ENCODE peak calls at places on chromosomes 11 and 22, in five cellular contexts. W is H9, K is H1, A is neuronal stem cell, D is trophoblast cell. U is an unnamed sample.

GRCh38 chr11:24060125-24060524 is 436.7 kb upstream of the LUZP2 start:
- DNase-seq in W (no peak), K (no peak), A (no peak), D (no peak), U (no peak)

GRCh38 chr11:121829159-121829643 is 286.8 kb downstream of the BLID start:
- DNase-seq in W (no peak), K (no peak), A (no peak), D (peak), U (peak)

GRCh38 chr11:296206-296975 is 2.9 kb downstream of the IFITM5 start:
- DNase-seq in W (no peak), K (no peak), A (no peak), D (no peak), U (no peak)

GRCh38 chr11:120410622-120411380 is 74.6 kb downstream of the ARHGEF12 start:
- DNase-seq in W (no peak), K (no peak), A (no peak), D (no peak), U (no peak)

GRCh38 chr11:32081129-32081641 is 9.7 kb upstream of the RCN1 start:
- DNase-seq in W (no peak), K (no peak), A (no peak), D (no peak), U (peak)

GRCh38 chr22:35315141-35315854 is 15.6 kb downstream of the TOM1 start:
- DNase-seq in W (no peak), K (no peak), A (no peak), D (no peak), U (no peak)

GRCh38 chr11:112968988-112969714 is 7.9 kb downstream of the NCAM1 start:
- DNase-seq in W (no peak), K (no peak), A (no peak), D (no peak), U (peak)

GRCh38 chr11:9643751-9644150 is 20.1 kb upstream of the SWAP70 start:
- DNase-seq in W (no peak), K (no peak), A (no peak), D (no peak), U (no peak)

GRCh38 chr11:65565624-65566453 is 4.4 kb upstream of the ZNRD2 start:
- DNase-seq in W (no peak), K (no peak), A (no peak), D (no peak), U (no peak)

GRCh38 chr11:28833169-28833568 is 725.0 kb downstream of the METTL15 start:
- DNase-seq in W (no peak), K (no peak), A (no peak), D (no peak), U (no peak)

GRCh38 chr11:91857194-91857593 is 367.4 kb upstream of the FAT3 start:
- DNase-seq in W (no peak), K (no peak), A (no peak), D (no peak), U (no peak)

GRCh38 chr11:68821670-68822069 is 20.0 kb downstream of the CPT1A start:
- DNase-seq in W (no peak), K (no peak), A (no peak), D (no peak), U (no peak)

GRCh38 chr11:71505781-71506180 is 21.3 kb upstream of the KRTAP5-7 start:
- DNase-seq in W (no peak), K (no peak), A (no peak), D (no peak), U (no peak)

GRCh38 chr11:86248609-86249008 is 4.1 kb downstream of the EED start:
- DNase-seq in W (no peak), K (no peak), A (no peak), D (no peak), U (no peak)

GRCh38 chr22:31841029-31841827 is 87.4 kb downstream of the DEPDC5 start:
- DNase-seq in W (no peak), K (no peak), A (no peak), D (no peak), U (no peak)

GRCh38 chr22:19168088-19168890 is 10.2 kb downstream of the SLC25A1 start:
- DNase-seq in W (peak), K (no peak), A (no peak), D (no peak), U (no peak)

GRCh38 chr11:34126959-34127848 is 21.8 kb downstream of the NAT10 start:
- DNase-seq in W (no peak), K (no peak), A (no peak), D (no peak), U (no peak)

GRCh38 chr22:41799486-41800347 is 762 bp upstream of the CCDC134 start:
- DNase-seq in W (peak), K (no peak), A (peak), D (peak), U (no peak)

GRCh38 chr22:33803883-33804282 is 116.4 kb downstream of the LARGE1 start:
- DNase-seq in W (no peak), K (no peak), A (no peak), D (no peak), U (no peak)

GRCh38 chr11:2999464-2999998 is 7.4 kb upstream of the NAP1L4 start:
- DNase-seq in W (no peak), K (no peak), A (no peak), D (no peak), U (no peak)

GRCh38 chr11:110148775-110149744 is 55.9 kb downstream of the ZC3H12C start:
- DNase-seq in W (no peak), K (no peak), A (no peak), D (peak), U (peak)

GRCh38 chr11:13831707-13832106 is 130.8 kb upstream of the SPON1 start:
- DNase-seq in W (no peak), K (no peak), A (no peak), D (no peak), U (no peak)

GRCh38 chr11:114279778-114280532 is 16.2 kb upstream of the NNMT start:
- DNase-seq in W (no peak), K (no peak), A (no peak), D (no peak), U (peak)

GRCh38 chr11:111448420-111448819 is 63.8 kb downstream of the BTG4 start:
- DNase-seq in W (no peak), K (no peak), A (no peak), D (no peak), U (no peak)

GRCh38 chr22:49569286-49570031 is 258.2 kb downstream of the BRD1 start:
- DNase-seq in W (peak), K (no peak), A (no peak), D (no peak), U (no peak)

GRCh38 chr11:127919206-127920000 is 668.0 kb downstream of the ETS1 start:
- DNase-seq in W (no peak), K (no peak), A (no peak), D (peak), U (peak)

GRCh38 chr11:118975771-118976709 is 4.5 kb downstream of the FOXR1 start:
- DNase-seq in W (no peak), K (no peak), A (no peak), D (no peak), U (no peak)

GRCh38 chr11:64935634-64936081 is at the start of gene GPHA2:
- DNase-seq in W (peak), K (peak), A (peak), D (peak), U (peak)

GRCh38 chr22:26172389-26172990 is 3.2 kb downstream of the SEZ6L start:
- DNase-seq in W (peak), K (no peak), A (peak), D (peak), U (peak)

GRCh38 chr22:43470218-43470617 is 58.4 kb downstream of the MPPED1 start:
- DNase-seq in W (no peak), K (no peak), A (no peak), D (no peak), U (no peak)

GRCh38 chr11:86193297-86194095 is 51.1 kb upstream of the EED start:
- DNase-seq in W (peak), K (peak), A (peak), D (peak), U (peak)

GRCh38 chr11:1523077-1523476 is 36.5 kb upstream of the MOB2 start:
- DNase-seq in W (no peak), K (no peak), A (no peak), D (peak), U (no peak)

GRCh38 chr11:28289444-28289843 is 181.3 kb downstream of the METTL15 start:
- DNase-seq in W (no peak), K (no peak), A (no peak), D (no peak), U (no peak)

DNA sequence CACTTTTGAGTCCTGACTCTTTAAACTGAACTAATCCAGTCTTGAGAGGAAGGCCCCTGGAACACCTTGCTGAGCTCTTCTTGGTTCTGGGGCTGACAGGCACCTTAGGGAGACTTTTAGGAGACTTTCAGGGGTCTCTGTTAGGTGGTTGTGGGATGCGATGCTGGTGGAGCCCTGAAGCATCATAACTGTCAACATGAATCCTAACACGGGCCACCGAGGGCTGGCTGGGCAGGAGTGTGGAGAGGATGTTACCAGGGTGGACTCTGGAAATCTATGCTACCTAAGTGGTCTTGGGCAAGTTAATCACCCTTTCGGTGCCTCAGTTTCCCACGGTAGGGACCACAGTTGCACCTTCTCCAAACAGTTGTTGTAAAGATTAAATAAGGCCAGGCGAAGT is 106.5 kb downstream of the ST3GAL4 start:
- DNase-seq in W (no peak), K (no peak), A (no peak), D (no peak), U (no peak)
- H2BK12ac ChIP-seq in W (no peak), K (no peak), A (no peak), D (no peak), U (no peak)

GRCh38 chr22:37534445-37534844 is 15.2 kb upstream of the CARD10 start:
- DNase-seq in W (no peak), K (no peak), A (no peak), D (no peak), U (no peak)
- H3K4me2 ChIP-seq in W (no peak), K (no peak), A (no peak), D (no peak), U (no peak)

GRCh38 chr11:35141538-35141937 is 2.6 kb downstream of the CD44 start:
- DNase-seq in W (no peak), K (no peak), A (no peak), D (no peak), U (peak)
- H4K91ac ChIP-seq in W (no peak), K (no peak), A (no peak), D (no peak), U (peak)

DNA sequence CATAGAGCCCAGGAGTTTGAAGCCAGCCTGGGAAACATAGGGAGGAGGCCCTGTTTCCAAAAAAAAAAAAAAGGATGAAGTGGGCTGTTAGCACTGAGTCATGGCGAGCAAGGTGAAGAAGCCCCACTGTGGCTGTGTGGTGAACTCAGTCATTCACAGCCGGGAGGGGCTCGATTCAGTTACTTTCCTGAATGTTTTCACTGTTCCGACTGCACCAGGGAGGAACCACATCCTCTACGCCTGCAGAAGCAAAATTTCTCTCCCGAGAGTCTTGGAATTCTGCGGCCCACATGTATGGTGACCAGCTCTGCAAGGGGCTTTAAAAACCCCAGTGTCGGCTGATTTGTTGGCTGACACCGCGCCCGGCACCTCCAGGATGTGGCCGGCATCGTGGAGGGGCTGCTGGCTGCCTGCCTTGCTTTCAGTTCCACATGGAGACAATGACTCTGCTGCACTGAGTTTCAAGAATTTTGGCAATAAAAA is 27.8 kb upstream of the GRAMD4 start:
- DNase-seq in W (no peak), K (no peak), A (no peak), D (no peak), U (no peak)
- H2BK12ac ChIP-seq in W (no peak), K (no peak), A (no peak), D (no peak), U (no peak)

GRCh38 chr22:24550902-24551229 is 4.1 kb downstream of the GUCD1 start:
- DNase-seq in W (no peak), K (no peak), A (no peak), D (no peak), U (no peak)
- H3K4me2 ChIP-seq in W (no peak), K (no peak), A (no peak), D (no peak), U (no peak)

GRCh38 chr22:40007826-40008710 is 13.3 kb downstream of the FAM83F start:
- DNase-seq in W (no peak), K (no peak), A (no peak), D (no peak), U (no peak)

GRCh38 chr22:40008726-40009125 is 14.0 kb downstream of the FAM83F start:
- DNase-seq in W (no peak), K (no peak), A (no peak), D (no peak), U (no peak)

GRCh38 chr22:40009953-40010751 is 15.4 kb downstream of the FAM83F start:
- DNase-seq in W (no peak), K (no peak), A (no peak), D (no peak), U (no peak)

GRCh38 chr22:40010752-40011145 is 16.0 kb downstream of the FAM83F start:
- DNase-seq in W (no peak), K (no peak), A (no peak), D (no peak), U (no peak)

GRCh38 chr22:40009231-40009769 is 14.5 kb downstream of the FAM83F start:
- DNase-seq in W (peak), K (no peak), A (peak), D (no peak), U (no peak)
- H4K91ac ChIP-seq in W (no peak), K (peak), A (no peak), D (no peak), U (peak)

GRCh38 chr11:57290288-57290687 is 34.5 kb downstream of the TNKS1BP1 start:
- DNase-seq in W (no peak), K (no peak), A (no peak), D (no peak), U (peak)

GRCh38 chr11:57283231-57283990 is 41.3 kb downstream of the TNKS1BP1 start:
- DNase-seq in W (peak), K (no peak), A (no peak), D (peak), U (no peak)

GRCh38 chr11:57294225-57295131 is 30.3 kb downstream of the TNKS1BP1 start:
- DNase-seq in W (no peak), K (no peak), A (no peak), D (peak), U (no peak)

GRCh38 chr11:57287884-57288283 is 36.9 kb downstream of the TNKS1BP1 start:
- DNase-seq in W (no peak), K (no peak), A (no peak), D (no peak), U (no peak)

DNA sequence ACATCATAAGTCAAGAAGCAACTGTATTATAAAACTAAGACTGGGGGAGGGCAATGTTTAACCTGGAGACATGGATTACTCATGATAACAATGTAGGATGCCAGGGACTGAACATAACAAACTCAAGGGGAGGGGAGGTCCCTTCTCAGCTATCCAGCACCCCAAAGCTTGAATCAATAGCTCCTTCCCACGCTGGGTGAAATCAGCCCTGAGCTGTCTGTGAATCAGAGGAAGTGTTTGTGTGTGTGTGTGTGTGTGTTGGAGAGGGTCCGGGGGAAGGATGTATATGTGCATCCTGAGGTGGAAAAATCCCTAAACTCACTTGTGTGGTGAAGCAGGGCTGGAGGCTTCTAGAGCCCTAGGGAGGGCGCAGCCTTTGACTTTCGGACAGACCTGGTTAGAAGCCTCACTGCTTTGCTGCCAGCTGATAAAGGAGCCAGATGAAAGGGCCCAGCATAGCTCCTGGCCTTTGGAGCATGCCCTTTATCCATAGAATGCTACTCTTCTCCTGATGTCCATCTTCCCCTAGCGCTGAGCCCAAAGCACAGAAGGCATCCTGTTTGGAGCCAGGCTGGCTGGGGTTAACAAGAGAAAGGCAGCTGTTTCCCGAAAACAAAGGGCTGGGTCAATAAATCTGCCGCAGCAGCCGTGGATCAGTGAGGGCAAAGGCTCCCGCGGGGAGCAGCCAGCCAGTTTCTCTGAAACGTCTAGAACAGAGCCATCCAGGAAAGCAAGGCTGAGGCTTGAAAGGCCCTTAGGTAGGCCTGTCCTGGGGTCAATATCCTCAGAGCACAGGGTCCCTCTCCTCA is 35.8 kb downstream of the TNKS1BP1 start:
- DNase-seq in W (no peak), K (no peak), A (no peak), D (no peak), U (peak)
- H2BK12ac ChIP-seq in W (no peak), K (no peak), A (no peak), D (peak), U (no peak)

DNA sequence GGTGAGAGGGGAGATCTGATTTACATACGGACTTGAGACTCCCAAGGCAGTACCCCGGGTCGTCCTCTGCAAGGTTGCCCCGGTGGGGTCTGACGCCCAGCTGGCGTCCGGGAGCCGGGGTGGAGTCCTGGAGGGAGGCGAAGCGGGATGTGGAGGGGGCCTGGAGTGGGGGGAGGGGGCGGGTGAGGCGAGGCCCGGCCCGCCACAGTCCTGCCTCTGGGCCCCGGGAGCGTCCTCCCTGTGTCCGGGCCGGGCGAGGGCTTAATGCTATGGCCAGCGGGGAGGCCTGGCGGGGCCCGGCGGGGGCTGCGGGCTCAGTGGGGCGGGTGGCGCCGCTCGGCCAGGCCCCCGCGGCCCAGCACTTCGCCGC is 2.4 kb upstream of the MYBPC3 start:
- DNase-seq in W (peak), K (no peak), A (no peak), D (no peak), U (no peak)
- H3K4me2 ChIP-seq in W (peak), K (peak), A (peak), D (peak), U (peak)

DNA sequence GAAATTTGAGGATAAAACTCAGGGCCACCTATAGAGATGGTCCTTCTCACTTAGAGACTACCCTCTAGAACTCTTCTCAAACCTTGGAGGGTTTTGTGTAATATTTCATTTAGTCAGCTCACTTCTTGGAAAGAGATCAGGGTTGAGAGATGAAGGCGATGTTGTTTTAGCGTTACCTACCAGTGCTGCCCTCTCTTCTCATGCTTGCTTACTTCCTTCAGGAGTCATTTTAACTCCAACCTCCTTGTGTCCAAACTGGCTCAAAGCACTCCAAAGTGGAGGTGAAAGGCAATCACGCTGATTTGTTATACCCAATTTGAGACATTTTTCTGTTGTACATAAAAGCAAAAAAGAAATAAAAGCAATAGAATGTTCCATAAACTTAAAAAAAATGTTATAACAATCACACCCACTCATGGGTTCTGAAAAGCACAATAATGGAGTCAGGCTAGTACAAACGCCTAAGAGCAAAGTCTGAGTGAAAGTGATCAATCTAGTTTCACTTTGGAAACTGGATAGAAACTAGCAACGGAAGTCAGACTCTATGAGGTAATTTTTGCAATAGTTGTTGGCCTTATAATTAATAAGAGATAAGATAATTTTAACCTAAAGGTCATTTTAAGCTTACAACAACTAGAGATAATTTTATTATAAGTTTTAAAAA is 117.1 kb downstream of the MRTFA start:
- DNase-seq in W (no peak), K (no peak), A (no peak), D (no peak), U (no peak)
- H4K91ac ChIP-seq in W (no peak), K (no peak), A (no peak), D (no peak), U (no peak)

U was measured in mesenchymal stem cell.